ENCODE peak calls at places on chromosomes 3 and 15, in four cellular contexts. J is SK-N-SH, T is HepG2, O is K562. D is an unnamed sample.
A peak's percentile ranks its signal among the peaks of the same experiment; 100 is the strongest.

GRCh38 chr3:187209501-187209900 is 12.2 kb downstream of the RTP1 start:
- DNase-seq in J (no peak), T (no peak), O (no peak), D (no peak)

GRCh38 chr3:41318520-41318919 is 119.2 kb downstream of the CTNNB1 start:
- DNase-seq in J (no peak), T (peak; percentile 38), O (no peak), D (peak; percentile 15)

GRCh38 chr15:59185725-59186124 is 20.9 kb upstream of the LDHAL6B start:
- DNase-seq in J (no peak), T (no peak), O (no peak), D (no peak)

GRCh38 chr3:64595253-64595694 is 92.5 kb downstream of the ADAMTS9 start:
- DNase-seq in J (no peak), T (no peak), O (no peak), D (no peak)

GRCh38 chr3:45104715-45105711 is 41.2 kb downstream of the CDCP1 start:
- DNase-seq in J (no peak), T (no peak), O (no peak), D (no peak)

GRCh38 chr3:95333826-95334225 is 1271.0 kb downstream of the NSUN3 start:
- DNase-seq in J (no peak), T (no peak), O (no peak), D (no peak)

GRCh38 chr3:189393598-189393997 is 221.8 kb downstream of the TPRG1 start:
- DNase-seq in J (no peak), T (no peak), O (no peak), D (peak; percentile 2)

GRCh38 chr3:148789156-148789555 is 38.5 kb upstream of the CPB1 start:
- DNase-seq in J (no peak), T (no peak), O (no peak), D (no peak)

GRCh38 chr3:72635551-72635950 is 212.7 kb downstream of the SHQ1 start:
- DNase-seq in J (no peak), T (no peak), O (no peak), D (no peak)

GRCh38 chr3:194405756-194406155 is 6.7 kb upstream of the GP5 start:
- DNase-seq in J (no peak), T (no peak), O (no peak), D (no peak)

GRCh38 chr3:194401346-194401745 is 2.3 kb upstream of the GP5 start:
- DNase-seq in J (no peak), T (no peak), O (no peak), D (no peak)

GRCh38 chr3:194407423-194407822 is 8.4 kb upstream of the GP5 start:
- DNase-seq in J (no peak), T (peak; percentile 7), O (no peak), D (no peak)

GRCh38 chr3:194401815-194402461 is 2.9 kb upstream of the GP5 start:
- DNase-seq in J (no peak), T (no peak), O (no peak), D (no peak)

DNA sequence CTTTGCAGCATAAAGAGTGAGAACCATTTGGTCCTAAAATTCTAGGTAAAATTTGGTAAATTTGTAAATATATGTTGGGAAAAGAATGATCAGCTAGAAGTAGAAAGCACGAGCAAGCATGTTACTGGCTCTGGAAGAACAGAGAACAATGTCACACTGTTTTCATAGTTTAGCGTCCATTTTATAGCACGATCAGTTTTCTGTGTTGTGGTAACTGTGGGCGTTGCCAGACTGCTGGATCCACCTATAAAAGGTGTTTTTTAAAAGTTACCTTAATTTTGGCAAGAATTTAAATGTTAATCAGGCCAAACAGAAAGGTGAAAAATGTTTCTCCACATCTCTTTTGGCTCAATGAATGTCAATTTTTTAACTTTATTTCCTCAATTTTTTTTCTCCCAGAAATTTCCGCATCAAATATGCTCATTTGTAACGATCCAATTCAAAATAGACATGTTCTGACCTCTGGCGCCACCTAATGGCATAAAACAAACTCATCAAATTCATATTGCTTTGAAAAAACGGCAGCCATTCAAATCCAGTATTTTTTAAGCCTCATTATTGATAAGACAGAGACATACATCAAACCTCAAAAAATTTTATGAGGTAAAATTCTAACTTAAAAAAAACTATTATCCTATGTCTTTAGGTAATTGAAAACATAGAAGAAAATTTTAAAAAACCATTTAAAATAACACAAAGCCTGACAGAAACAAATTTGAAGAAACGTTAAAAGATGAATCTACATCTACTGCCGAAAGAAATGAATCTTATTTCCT is 5.5 kb upstream of the GP5 start:
- DNase-seq in J (no peak), T (peak; percentile 52), O (no peak), D (peak; percentile 49)
- TF ChIP-seq ELF1 in J (no peak), T (no peak), O (no peak), D (no peak)

GRCh38 chr15:29734917-29735572 is 87.2 kb downstream of the TJP1 start:
- DNase-seq in J (no peak), T (peak; percentile 24), O (no peak), D (peak; percentile 31)
- TF ChIP-seq RAD21 in J (no peak), T (no peak), O (no peak), D (no peak)

DNA sequence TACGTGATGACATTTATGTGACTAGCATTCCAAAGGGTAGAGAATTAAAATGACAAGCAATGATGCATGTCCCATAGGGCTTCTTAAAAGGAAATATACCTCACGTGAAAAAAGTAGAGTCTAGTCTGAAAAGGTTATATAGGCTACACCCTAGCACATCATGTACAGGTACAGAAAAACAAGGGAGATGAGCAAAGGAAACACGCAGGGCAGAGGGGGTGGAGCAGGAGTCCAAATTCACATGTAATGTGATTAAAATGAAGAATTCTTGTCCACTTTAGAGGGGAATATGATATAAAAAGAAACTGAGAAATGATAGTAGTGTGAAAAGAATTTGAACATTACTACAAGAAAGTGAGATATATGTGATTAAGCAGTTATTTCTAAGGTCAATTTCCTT is 59.4 kb downstream of the HACD2 start:
- DNase-seq in J (no peak), T (no peak), O (no peak), D (no peak)
- TF ChIP-seq ELF1 in J (no peak), T (no peak), O (no peak), D (no peak)

DNA sequence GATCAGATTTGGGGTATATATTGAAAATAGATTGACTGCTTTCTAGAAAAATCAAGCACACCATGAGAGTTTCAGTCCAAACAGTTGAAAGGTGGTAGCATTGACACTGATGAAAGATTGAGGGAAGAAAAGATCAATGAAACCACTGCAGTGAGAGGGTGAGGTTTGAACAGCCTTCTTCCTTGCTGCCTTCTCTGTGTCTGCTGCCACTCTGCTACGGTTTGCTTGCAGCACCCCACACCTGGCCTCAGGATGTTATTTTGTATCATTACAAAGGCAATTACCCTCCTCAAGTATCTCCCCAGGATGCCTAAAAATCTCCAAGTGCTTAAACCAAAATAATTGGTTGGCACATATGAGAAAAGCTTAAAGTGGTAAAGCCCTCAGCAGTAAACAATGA is 683.6 kb upstream of the ARPP21 start:
- DNase-seq in J (no peak), T (no peak), O (no peak), D (no peak)
- TF ChIP-seq RAD21 in J (no peak), T (no peak), O (no peak), D (no peak)

GRCh38 chr3:37667359-37667758 is 194.3 kb upstream of the CTDSPL start:
- DNase-seq in J (no peak), T (no peak), O (no peak), D (no peak)

GRCh38 chr3:37668831-37669610 is 192.7 kb upstream of the CTDSPL start:
- DNase-seq in J (peak; percentile 73), T (no peak), O (no peak), D (no peak)

GRCh38 chr3:37666618-37667017 is 195.1 kb upstream of the CTDSPL start:
- DNase-seq in J (no peak), T (no peak), O (no peak), D (no peak)

GRCh38 chr3:37671000-37671483 is 190.6 kb upstream of the CTDSPL start:
- DNase-seq in J (no peak), T (no peak), O (no peak), D (no peak)

DNA sequence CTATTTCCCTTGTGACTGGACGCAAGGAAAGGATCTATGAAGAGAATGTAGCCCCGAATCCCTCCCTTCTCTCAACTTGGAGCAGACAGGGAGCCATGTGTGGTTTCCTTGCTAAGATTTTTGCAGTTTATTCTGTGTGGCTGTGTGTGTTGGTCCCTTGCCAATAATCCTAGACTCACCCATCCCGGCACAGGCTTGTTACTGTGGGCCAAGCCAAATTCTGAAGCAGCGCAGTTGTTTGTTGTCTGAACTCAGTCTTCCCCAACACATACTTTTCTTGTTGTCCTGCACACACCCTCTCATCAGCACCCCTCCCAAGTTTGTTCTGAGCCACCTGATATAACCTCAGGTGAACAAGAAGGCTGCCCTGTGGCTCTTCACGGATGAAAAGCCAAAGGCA is 193.2 kb upstream of the CTDSPL start:
- DNase-seq in J (no peak), T (no peak), O (no peak), D (no peak)
- TF ChIP-seq ELF1 in J (no peak), T (no peak), O (no peak), D (no peak)

D was measured in HCT116.